ENCODE peak calls at places on chromosome 6, in five cellular contexts. X is occipital lobe; S is stimulated activated CD4-positive, alpha-beta T cell treated with anti-CD3 and anti-CD28 coated beads, Interleukin-15, amount 100 ng/mL, for 1 hour; Z is HL-60; T is AG09309. L is an unnamed sample.

GRCh38 chr6:39128832-39129231 is 13.8 kb upstream of the SAYSD1 start:
- DNase-seq in S (no peak), Z (no peak), X (no peak), T (no peak), L (no peak)

GRCh38 chr6:15073344-15073789 is 172.5 kb upstream of the JARID2 start:
- DNase-seq in T (no peak), X (no peak), Z (no peak), S (no peak), L (no peak)

GRCh38 chr6:82361631-82362030 is 2.0 kb upstream of the TPBG start:
- DNase-seq in T (no peak), Z (no peak), X (no peak), S (no peak), L (no peak)

GRCh38 chr6:113018351-113019151 is 671.4 kb downstream of the RFPL4B start:
- DNase-seq in X (no peak), T (peak), Z (no peak), S (no peak), L (no peak)

GRCh38 chr6:167235005-167235404 is 56.1 kb upstream of the UNC93A start:
- DNase-seq in S (no peak), T (no peak), X (no peak), Z (no peak), L (no peak)

GRCh38 chr6:104995989-104996617 is 39.2 kb downstream of the LIN28B start:
- DNase-seq in X (no peak), S (no peak), T (peak), Z (no peak), L (no peak)

GRCh38 chr6:93896081-93896480 is 476.7 kb upstream of the EPHA7 start:
- DNase-seq in X (no peak), T (no peak), Z (no peak), S (no peak), L (no peak)

GRCh38 chr6:43268348-43268685 is 25.0 kb downstream of the TTBK1 start:
- DNase-seq in X (peak), Z (no peak), T (no peak), S (no peak), L (no peak)